ENCODE peak calls at places on chromosomes 13 and 19, in seven cellular contexts. C is ovary, G is HFFc6, K is substantia nigra, F is NCI-H2107, E is Ammon's horn, V is brain microvascular endothelial cell. B is an unnamed sample.

GRCh38 chr19:17107546-17108452 is 32.2 kb downstream of the MYO9B start:
- DNase-seq in C (peak), G (peak), K (no peak), F (no peak), E (peak), V (peak), B (peak)

GRCh38 chr19:33755314-33756020 is 41.2 kb upstream of the KCTD15 start:
- DNase-seq in C (no peak), G (no peak), K (no peak), F (no peak), E (no peak), V (no peak), B (no peak)

GRCh38 chr19:13022111-13022858 is 27.0 kb downstream of the NFIX start:
- DNase-seq in C (peak), G (peak), K (no peak), F (peak), E (peak), V (peak), B (no peak)

GRCh38 chr13:110907951-110908898 is 6.6 kb downstream of the ANKRD10 start:
- DNase-seq in C (no peak), G (no peak), K (no peak), F (peak), E (no peak), V (no peak), B (no peak)

GRCh38 chr13:59890064-59890463 is 273.7 kb downstream of the DIAPH3 start:
- DNase-seq in C (no peak), G (no peak), K (no peak), F (no peak), E (no peak), V (no peak), B (no peak)

GRCh38 chr13:93173656-93174055 is 53.0 kb upstream of the GPC6 start:
- DNase-seq in C (no peak), G (no peak), K (no peak), F (no peak), E (no peak), V (no peak), B (no peak)

GRCh38 chr13:41645313-41645712 is 188.0 kb downstream of the RGCC start:
- DNase-seq in C (no peak), G (peak), K (no peak), F (no peak), E (no peak), V (peak), B (no peak)

GRCh38 chr13:109998808-109999528 is 212.6 kb upstream of the IRS2 start:
- DNase-seq in C (no peak), G (peak), K (no peak), F (no peak), E (peak), V (peak), B (peak)

GRCh38 chr19:18157465-18158063 is 4.6 kb downstream of the PIK3R2 start:
- DNase-seq in C (peak), G (no peak), K (peak), F (peak), E (peak), V (no peak), B (peak)

GRCh38 chr19:56642711-56643459 is at the start of gene SMIM17:
- DNase-seq in C (no peak), G (no peak), K (no peak), F (no peak), E (no peak), V (no peak), B (no peak)

GRCh38 chr13:99873832-99874430 is 97.6 kb downstream of the ZIC5 start:
- DNase-seq in C (no peak), G (no peak), K (no peak), F (no peak), E (no peak), V (no peak), B (no peak)

GRCh38 chr19:4803736-4804695 is 12.5 kb downstream of the FEM1A start:
- DNase-seq in C (peak), G (peak), K (no peak), F (peak), E (peak), V (peak), B (no peak)

GRCh38 chr13:32587014-32587773 is 942 bp downstream of the PDS5B start:
- DNase-seq in C (peak), G (peak), K (peak), F (peak), E (peak), V (peak), B (peak)

GRCh38 chr13:81487151-81487550 is 1146.2 kb upstream of the SPRY2 start:
- DNase-seq in C (no peak), G (no peak), K (no peak), F (no peak), E (peak), V (peak), B (peak)

GRCh38 chr13:79749556-79749955 is 268.6 kb downstream of the NDFIP2 start:
- DNase-seq in C (no peak), G (no peak), K (no peak), F (no peak), E (no peak), V (no peak), B (no peak)

GRCh38 chr13:37058801-37059135 is 720 bp downstream of the SUPT20H start:
- DNase-seq in C (no peak), G (no peak), K (no peak), F (no peak), E (peak), V (peak), B (no peak)

GRCh38 chr13:90800082-90800746 is 547.3 kb upstream of the MIR17HG start:
- DNase-seq in C (peak), G (no peak), K (no peak), F (no peak), E (peak), V (no peak), B (peak)

GRCh38 chr13:73731564-73731963 is 402.6 kb downstream of the KLF12 start:
- DNase-seq in C (no peak), G (no peak), K (no peak), F (no peak), E (no peak), V (no peak), B (no peak)

GRCh38 chr13:32783067-32783466 is 196.8 kb downstream of the PDS5B start:
- DNase-seq in C (no peak), G (peak), K (no peak), F (no peak), E (peak), V (peak), B (no peak)

GRCh38 chr13:114264886-114265611 is 16.4 kb upstream of the UPF3A start:
- DNase-seq in C (no peak), G (peak), K (no peak), F (no peak), E (no peak), V (peak), B (no peak)

GRCh38 chr13:83780201-83780600 is 102.1 kb downstream of the SLITRK1 start:
- DNase-seq in C (no peak), G (peak), K (no peak), F (no peak), E (no peak), V (peak), B (no peak)

GRCh38 chr13:22562116-22562515 is 618.7 kb upstream of the SGCG start:
- DNase-seq in C (no peak), G (no peak), K (no peak), F (no peak), E (no peak), V (no peak), B (no peak)

GRCh38 chr19:41595258-41595889 is 19.4 kb downstream of the CEACAM21 start:
- DNase-seq in C (no peak), G (peak), K (no peak), F (peak), E (peak), V (peak), B (peak)

GRCh38 chr19:5448374-5448773 is 6.8 kb upstream of the ZNRF4 start:
- DNase-seq in C (no peak), G (no peak), K (no peak), F (no peak), E (no peak), V (no peak), B (no peak)

GRCh38 chr19:46898731-46899130 is 37.9 kb downstream of the ARHGAP35 start:
- DNase-seq in C (no peak), G (peak), K (no peak), F (no peak), E (peak), V (peak), B (peak)

GRCh38 chr19:45402469-45403070 is 2.3 kb downstream of the PPP1R13L start:
- DNase-seq in C (no peak), G (no peak), K (no peak), F (no peak), E (no peak), V (peak), B (no peak)

GRCh38 chr19:17035842-17036424 is 9.3 kb upstream of the CPAMD8 start:
- DNase-seq in C (no peak), G (no peak), K (no peak), F (no peak), E (no peak), V (no peak), B (peak)

GRCh38 chr13:40233731-40234195 is 432.7 kb downstream of the FOXO1 start:
- DNase-seq in C (no peak), G (no peak), K (no peak), F (no peak), E (no peak), V (no peak), B (no peak)

GRCh38 chr19:32291876-32292275 is 53.5 kb upstream of the ZNF507 start:
- DNase-seq in C (no peak), G (no peak), K (no peak), F (no peak), E (no peak), V (no peak), B (no peak)

GRCh38 chr13:47148543-47148942 is 251.7 kb upstream of the HTR2A start:
- DNase-seq in C (no peak), G (no peak), K (no peak), F (no peak), E (no peak), V (no peak), B (no peak)

GRCh38 chr19:18849838-18850400 is 18.2 kb downstream of the UPF1 start:
- DNase-seq in C (no peak), G (no peak), K (no peak), F (no peak), E (no peak), V (no peak), B (no peak)

GRCh38 chr19:29467824-29468401 is 57.9 kb upstream of the VSTM2B start:
- DNase-seq in C (no peak), G (peak), K (no peak), F (no peak), E (peak), V (no peak), B (peak)

GRCh38 chr19:1566392-1567115 is 1.6 kb downstream of the MEX3D start:
- DNase-seq in C (peak), G (peak), K (peak), F (no peak), E (peak), V (peak), B (peak)

GRCh38 chr19:51366050-51366998 is at the start of gene ETFB:
- DNase-seq in C (peak), G (peak), K (peak), F (peak), E (peak), V (peak), B (peak)

GRCh38 chr19:1267441-1268391 is 1.4 kb upstream of the CIRBP start:
- DNase-seq in C (peak), G (peak), K (no peak), F (no peak), E (no peak), V (no peak), B (peak)

GRCh38 chr19:41427647-41428480 is 690 bp upstream of the B3GNT8 start:
- DNase-seq in C (peak), G (no peak), K (no peak), F (no peak), E (peak), V (no peak), B (no peak)

GRCh38 chr13:113672002-113672651 is 5.1 kb downstream of the GRK1 start:
- DNase-seq in C (peak), G (no peak), K (no peak), F (no peak), E (no peak), V (no peak), B (no peak)

GRCh38 chr19:29084266-29084665 is 128.7 kb downstream of the UQCRFS1 start:
- DNase-seq in C (no peak), G (peak), K (no peak), F (no peak), E (no peak), V (no peak), B (no peak)